ENCODE peak calls at places on chromosome 17, in seven cellular contexts. A is progenitor cell of endocrine pancreas; S is SIG-M5; Q is HTR-8/SVneo; U is RWPE1; T is caudate nucleus; G is activated CD4-positive, CD25-positive, alpha-beta regulatory T cell. D is an unnamed sample.

GRCh38 chr17:7834554-7834890 is 505 bp downstream of the KDM6B start:
- DNase-seq in T (no peak), Q (no peak), A (no peak), G (no peak), U (no peak), S (no peak), D (peak)

GRCh38 chr17:8118769-8119574 is 658 bp upstream of the ALOXE3 start:
- DNase-seq in S (peak), U (peak), Q (peak), T (peak), G (peak), A (peak), D (peak)

GRCh38 chr17:21301593-21302550 is 17.4 kb downstream of the MAP2K3 start:
- DNase-seq in G (no peak), Q (no peak), A (no peak), S (no peak), U (no peak), T (no peak), D (no peak)

GRCh38 chr17:37488607-37489196 is 989 bp upstream of the DUSP14 start:
- DNase-seq in A (peak), T (no peak), S (no peak), U (peak), Q (peak), G (peak), D (peak)

GRCh38 chr17:36731091-36731490 is 129.7 kb downstream of the MRM1 start:
- DNase-seq in S (no peak), T (no peak), A (no peak), G (no peak), U (no peak), Q (no peak), D (no peak)

GRCh38 chr17:62724398-62725146 is 83.5 kb downstream of the MARCHF10 start:
- DNase-seq in T (no peak), S (no peak), G (peak), U (peak), A (no peak), Q (no peak), D (no peak)

GRCh38 chr17:45307290-45308015 is 9.4 kb downstream of the MAP3K14 start:
- DNase-seq in T (no peak), Q (no peak), S (peak), G (no peak), A (no peak), U (peak), D (no peak)

GRCh38 chr17:76376318-76377133 is 7.9 kb upstream of the SPHK1 start:
- DNase-seq in G (no peak), U (no peak), S (no peak), T (no peak), A (no peak), Q (no peak), D (no peak)

GRCh38 chr17:32275060-32276042 is 9.7 kb downstream of the RHBDL3 start:
- DNase-seq in Q (peak), A (no peak), S (no peak), G (no peak), U (peak), T (no peak), D (peak)

GRCh38 chr17:65332779-65333178 is 195.6 kb downstream of the RGS9 start:
- DNase-seq in U (no peak), Q (no peak), G (no peak), A (no peak), S (no peak), T (no peak), D (no peak)

GRCh38 chr17:19250421-19251141 is 13.4 kb downstream of the EPN2 start:
- DNase-seq in A (no peak), T (peak), G (no peak), Q (no peak), S (no peak), U (no peak), D (no peak)

GRCh38 chr17:42010898-42011516 is 6.2 kb downstream of the DNAJC7 start:
- DNase-seq in A (no peak), U (peak), T (no peak), G (no peak), Q (peak), S (no peak), D (peak)

GRCh38 chr17:76623271-76624146 is 20.0 kb downstream of the ST6GALNAC1 start:
- DNase-seq in U (peak), T (peak), S (no peak), G (peak), Q (peak), A (peak), D (peak)

GRCh38 chr17:31564291-31564690 is 172.8 kb downstream of the RAB11FIP4 start:
- DNase-seq in G (no peak), Q (no peak), S (no peak), T (no peak), A (no peak), U (no peak), D (no peak)

D was measured in hepatic stellate cell.